ENCODE peak calls at places on chromosomes 7 and 10, in eight cellular contexts. One of them, this sample, is unnamed.

GRCh38 chr10:51706225-51706624 is 6.8 kb upstream of the CSTF2T start:
- DNase-seq in fibroblast of pulmonary artery: peak; percentile 92
- DNase-seq in IMR-90: peak; percentile 84
- DNase-seq in astrocyte: peak; percentile 55
- DNase-seq in HFF-Myc: no peak
- DNase-seq in choroid plexus epithelial cell: peak; percentile 38
- DNase-seq in astrocyte of the spinal cord: peak; percentile 50
- DNase-seq in endodermal cell: no peak
- DNase-seq in this sample: no peak

GRCh38 chr10:93081834-93082233 is 8.1 kb downstream of the CYP26A1 start:
- DNase-seq in astrocyte of the spinal cord: peak; percentile 87
- DNase-seq in HFF-Myc: no peak
- DNase-seq in IMR-90: peak; percentile 33
- DNase-seq in fibroblast of pulmonary artery: no peak
- DNase-seq in astrocyte: peak; percentile 62
- DNase-seq in choroid plexus epithelial cell: peak; percentile 97
- DNase-seq in endodermal cell: no peak
- DNase-seq in this sample: no peak

GRCh38 chr7:128042027-128042426 is 10.8 kb upstream of the LRRC4 start:
- DNase-seq in astrocyte: no peak
- DNase-seq in IMR-90: no peak
- DNase-seq in astrocyte of the spinal cord: no peak
- DNase-seq in HFF-Myc: no peak
- DNase-seq in choroid plexus epithelial cell: no peak
- DNase-seq in endodermal cell: no peak
- DNase-seq in fibroblast of pulmonary artery: no peak
- DNase-seq in this sample: no peak

GRCh38 chr7:71925663-71926062 is 486.5 kb downstream of the CALN1 start:
- DNase-seq in IMR-90: no peak
- DNase-seq in astrocyte of the spinal cord: no peak
- DNase-seq in fibroblast of pulmonary artery: no peak
- DNase-seq in choroid plexus epithelial cell: no peak
- DNase-seq in HFF-Myc: no peak
- DNase-seq in endodermal cell: peak; percentile 81
- DNase-seq in astrocyte: no peak
- DNase-seq in this sample: no peak

GRCh38 chr7:732094-732541 is 5.0 kb upstream of the PRKAR1B start:
- DNase-seq in astrocyte of the spinal cord: peak; percentile 71
- DNase-seq in endodermal cell: peak; percentile 73
- DNase-seq in fibroblast of pulmonary artery: no peak
- DNase-seq in choroid plexus epithelial cell: peak; percentile 69
- DNase-seq in astrocyte: peak; percentile 22
- DNase-seq in HFF-Myc: no peak
- DNase-seq in IMR-90: no peak
- DNase-seq in this sample: no peak

GRCh38 chr10:119761106-119761505 is 35.3 kb downstream of the INPP5F start:
- DNase-seq in IMR-90: peak; percentile 94
- DNase-seq in endodermal cell: no peak
- DNase-seq in astrocyte of the spinal cord: peak; percentile 78
- DNase-seq in astrocyte: peak; percentile 87
- DNase-seq in fibroblast of pulmonary artery: peak; percentile 84
- DNase-seq in HFF-Myc: peak; percentile 39
- DNase-seq in choroid plexus epithelial cell: peak; percentile 83
- DNase-seq in this sample: peak; percentile 88

GRCh38 chr10:43963793-43964425 is 315.2 kb upstream of the ZNF32 start:
- DNase-seq in astrocyte: no peak
- DNase-seq in HFF-Myc: no peak
- DNase-seq in astrocyte of the spinal cord: no peak
- DNase-seq in endodermal cell: peak; percentile 18
- DNase-seq in choroid plexus epithelial cell: no peak
- DNase-seq in IMR-90: no peak
- DNase-seq in fibroblast of pulmonary artery: no peak
- DNase-seq in this sample: no peak

GRCh38 chr10:69328346-69328687 is 50.0 kb downstream of the HK1 start:
- DNase-seq in HFF-Myc: no peak
- DNase-seq in astrocyte of the spinal cord: no peak
- DNase-seq in IMR-90: no peak
- DNase-seq in fibroblast of pulmonary artery: no peak
- DNase-seq in choroid plexus epithelial cell: no peak
- DNase-seq in endodermal cell: peak; percentile 46
- DNase-seq in astrocyte: no peak
- DNase-seq in this sample: no peak

GRCh38 chr10:54985732-54986131 is 184.7 kb upstream of the PCDH15 start:
- DNase-seq in IMR-90: no peak
- DNase-seq in fibroblast of pulmonary artery: peak; percentile 16
- DNase-seq in astrocyte of the spinal cord: peak; percentile 10
- DNase-seq in choroid plexus epithelial cell: peak; percentile 28
- DNase-seq in HFF-Myc: no peak
- DNase-seq in endodermal cell: no peak
- DNase-seq in astrocyte: peak; percentile 1
- DNase-seq in this sample: no peak

GRCh38 chr7:124781907-124782306 is 16.3 kb upstream of the GPR37 start:
- DNase-seq in HFF-Myc: no peak
- DNase-seq in astrocyte: no peak
- DNase-seq in endodermal cell: no peak
- DNase-seq in IMR-90: peak; percentile 5
- DNase-seq in astrocyte of the spinal cord: no peak
- DNase-seq in choroid plexus epithelial cell: peak; percentile 19
- DNase-seq in fibroblast of pulmonary artery: no peak
- DNase-seq in this sample: no peak

GRCh38 chr10:97149065-97149680 is 36.6 kb downstream of the SLIT1 start:
- DNase-seq in astrocyte: no peak
- DNase-seq in fibroblast of pulmonary artery: no peak
- DNase-seq in astrocyte of the spinal cord: no peak
- DNase-seq in HFF-Myc: no peak
- DNase-seq in choroid plexus epithelial cell: no peak
- DNase-seq in IMR-90: no peak
- DNase-seq in endodermal cell: peak; percentile 54
- DNase-seq in this sample: no peak

GRCh38 chr10:53209941-53210611 is 437.5 kb upstream of the MBL2 start:
- DNase-seq in endodermal cell: peak; percentile 55
- DNase-seq in astrocyte: peak; percentile 0
- DNase-seq in IMR-90: peak; percentile 4
- DNase-seq in fibroblast of pulmonary artery: peak; percentile 24
- DNase-seq in choroid plexus epithelial cell: peak; percentile 37
- DNase-seq in astrocyte of the spinal cord: peak; percentile 19
- DNase-seq in HFF-Myc: no peak
- DNase-seq in this sample: no peak

GRCh38 chr10:71205468-71205867 is 6.9 kb upstream of the UNC5B start:
- DNase-seq in endodermal cell: no peak
- DNase-seq in astrocyte of the spinal cord: peak; percentile 15
- DNase-seq in fibroblast of pulmonary artery: peak; percentile 44
- DNase-seq in HFF-Myc: no peak
- DNase-seq in IMR-90: no peak
- DNase-seq in astrocyte: peak; percentile 63
- DNase-seq in choroid plexus epithelial cell: peak; percentile 15
- DNase-seq in this sample: no peak

GRCh38 chr10:131859341-131860020 is 41.3 kb upstream of the PPP2R2D start:
- DNase-seq in endodermal cell: peak; percentile 38
- DNase-seq in astrocyte of the spinal cord: no peak
- DNase-seq in fibroblast of pulmonary artery: no peak
- DNase-seq in IMR-90: no peak
- DNase-seq in HFF-Myc: no peak
- DNase-seq in choroid plexus epithelial cell: no peak
- DNase-seq in astrocyte: no peak
- DNase-seq in this sample: no peak

GRCh38 chr10:131857156-131858117 is 43.4 kb upstream of the PPP2R2D start:
- DNase-seq in endodermal cell: peak; percentile 44
- DNase-seq in choroid plexus epithelial cell: no peak
- DNase-seq in IMR-90: no peak
- DNase-seq in fibroblast of pulmonary artery: no peak
- DNase-seq in astrocyte of the spinal cord: no peak
- DNase-seq in astrocyte: no peak
- DNase-seq in HFF-Myc: no peak
- DNase-seq in this sample: no peak

GRCh38 chr10:131858118-131858515 is 42.7 kb upstream of the PPP2R2D start:
- DNase-seq in HFF-Myc: no peak
- DNase-seq in astrocyte: no peak
- DNase-seq in IMR-90: no peak
- DNase-seq in fibroblast of pulmonary artery: no peak
- DNase-seq in choroid plexus epithelial cell: no peak
- DNase-seq in astrocyte of the spinal cord: no peak
- DNase-seq in endodermal cell: peak; percentile 30
- DNase-seq in this sample: no peak

GRCh38 chr10:131860806-131861440 is 39.9 kb upstream of the PPP2R2D start:
- DNase-seq in choroid plexus epithelial cell: no peak
- DNase-seq in astrocyte of the spinal cord: no peak
- DNase-seq in fibroblast of pulmonary artery: no peak
- DNase-seq in endodermal cell: peak; percentile 68
- DNase-seq in HFF-Myc: no peak
- DNase-seq in IMR-90: no peak
- DNase-seq in astrocyte: no peak
- DNase-seq in this sample: no peak

DNA sequence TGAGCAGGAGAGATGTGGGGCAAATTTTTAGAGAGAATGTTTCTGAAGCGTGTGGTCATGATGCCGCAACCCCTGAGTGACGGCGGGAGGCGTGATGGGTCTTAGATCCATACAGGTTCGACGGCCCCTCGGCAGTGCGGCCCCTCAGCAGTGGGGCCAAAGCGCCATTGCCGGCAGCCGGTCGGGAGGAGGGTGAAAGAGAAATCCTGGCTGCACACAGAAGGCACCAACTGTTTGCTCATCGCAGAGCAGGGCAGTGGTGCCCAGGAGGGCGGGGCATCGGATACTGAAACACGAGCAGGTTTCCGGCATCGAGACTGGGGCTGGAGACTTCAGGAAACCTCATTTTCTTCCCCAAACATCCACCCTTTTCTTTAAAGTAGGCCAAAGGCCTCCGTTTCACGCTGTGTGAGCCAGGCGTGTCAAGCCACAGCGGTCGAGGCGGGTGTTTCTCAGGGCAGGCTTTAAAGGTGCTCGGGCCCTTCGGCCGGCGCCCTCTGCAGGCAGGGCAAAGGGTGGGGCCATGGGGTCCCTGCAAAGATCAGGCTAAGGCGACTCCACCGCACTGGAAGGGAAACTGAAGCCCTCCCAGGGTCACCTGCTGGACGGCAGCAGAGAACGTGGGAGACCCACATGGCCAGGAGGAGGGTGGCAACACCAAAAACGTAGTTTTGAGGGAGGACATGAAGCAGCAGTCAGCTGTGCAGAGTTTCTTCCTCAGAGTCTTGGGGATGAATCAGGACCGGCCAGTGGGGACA is 42.0 kb upstream of the PPP2R2D start:
- DNase-seq in HFF-Myc: no peak
- DNase-seq in IMR-90: no peak
- DNase-seq in endodermal cell: peak; percentile 42
- DNase-seq in astrocyte: no peak
- DNase-seq in astrocyte of the spinal cord: no peak
- DNase-seq in choroid plexus epithelial cell: no peak
- DNase-seq in fibroblast of pulmonary artery: no peak
- DNase-seq in this sample: no peak
- TF ChIP-seq CTCF in HFF-Myc: no peak
- TF ChIP-seq CTCF in IMR-90: no peak
- TF ChIP-seq CTCF in endodermal cell: peak; percentile 35
- TF ChIP-seq CTCF in astrocyte: no peak
- TF ChIP-seq CTCF in astrocyte of the spinal cord: no peak
- TF ChIP-seq CTCF in choroid plexus epithelial cell: no peak
- TF ChIP-seq CTCF in fibroblast of pulmonary artery: no peak
- TF ChIP-seq CTCF in this sample: no peak

DNA sequence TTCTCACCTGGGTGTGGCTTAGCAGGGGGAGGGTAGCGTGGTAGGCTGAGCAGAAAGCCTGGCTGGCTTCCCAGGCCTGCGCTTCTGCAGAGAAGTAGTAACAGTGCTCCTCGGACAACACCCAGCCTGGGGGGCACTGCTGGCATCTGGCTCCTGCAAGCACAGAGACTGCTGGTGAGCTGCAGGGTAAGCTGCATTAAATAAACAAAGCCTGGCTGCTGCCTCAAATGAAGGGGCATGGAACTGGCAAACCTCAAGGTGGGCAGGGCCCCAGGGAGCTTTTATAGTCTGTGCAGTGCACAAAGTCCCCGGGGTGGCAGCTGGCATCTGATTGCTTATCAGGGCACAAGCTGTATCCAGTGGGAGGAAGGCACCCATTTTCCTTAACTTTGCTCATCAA is 3.9 kb downstream of the KLRG2 start:
- DNase-seq in astrocyte: no peak
- DNase-seq in fibroblast of pulmonary artery: no peak
- DNase-seq in HFF-Myc: no peak
- DNase-seq in endodermal cell: no peak
- DNase-seq in IMR-90: no peak
- DNase-seq in choroid plexus epithelial cell: no peak
- DNase-seq in astrocyte of the spinal cord: no peak
- DNase-seq in this sample: no peak
- TF ChIP-seq CTCF in astrocyte: no peak
- TF ChIP-seq CTCF in fibroblast of pulmonary artery: no peak
- TF ChIP-seq CTCF in HFF-Myc: no peak
- TF ChIP-seq CTCF in endodermal cell: no peak
- TF ChIP-seq CTCF in IMR-90: no peak
- TF ChIP-seq CTCF in choroid plexus epithelial cell: no peak
- TF ChIP-seq CTCF in astrocyte of the spinal cord: no peak
- TF ChIP-seq CTCF in this sample: no peak

GRCh38 chr10:115948415-115948814 is 324.6 kb downstream of the GFRA1 start:
- DNase-seq in choroid plexus epithelial cell: no peak
- DNase-seq in fibroblast of pulmonary artery: no peak
- DNase-seq in astrocyte of the spinal cord: peak; percentile 29
- DNase-seq in endodermal cell: no peak
- DNase-seq in IMR-90: peak; percentile 33
- DNase-seq in astrocyte: peak; percentile 41
- DNase-seq in HFF-Myc: no peak
- DNase-seq in this sample: peak; percentile 20
- TF ChIP-seq CTCF in choroid plexus epithelial cell: peak; percentile 54
- TF ChIP-seq CTCF in fibroblast of pulmonary artery: peak; percentile 32
- TF ChIP-seq CTCF in astrocyte of the spinal cord: peak; percentile 31
- TF ChIP-seq CTCF in endodermal cell: peak; percentile 80
- TF ChIP-seq CTCF in IMR-90: peak; percentile 42
- TF ChIP-seq CTCF in astrocyte: peak; percentile 16
- TF ChIP-seq CTCF in HFF-Myc: peak; percentile 42
- TF ChIP-seq CTCF in this sample: peak; percentile 72

GRCh38 chr7:67907792-67908191 is 911.2 kb downstream of the TYW1 start:
- DNase-seq in IMR-90: no peak
- DNase-seq in astrocyte of the spinal cord: no peak
- DNase-seq in astrocyte: no peak
- DNase-seq in fibroblast of pulmonary artery: no peak
- DNase-seq in choroid plexus epithelial cell: no peak
- DNase-seq in HFF-Myc: no peak
- DNase-seq in endodermal cell: no peak
- DNase-seq in this sample: no peak

GRCh38 chr7:67916571-67916970 is 919.9 kb downstream of the TYW1 start:
- DNase-seq in IMR-90: no peak
- DNase-seq in HFF-Myc: no peak
- DNase-seq in astrocyte of the spinal cord: no peak
- DNase-seq in choroid plexus epithelial cell: no peak
- DNase-seq in astrocyte: no peak
- DNase-seq in fibroblast of pulmonary artery: no peak
- DNase-seq in endodermal cell: peak; percentile 69
- DNase-seq in this sample: no peak

GRCh38 chr7:67917118-67917755 is 920.6 kb downstream of the TYW1 start:
- DNase-seq in HFF-Myc: no peak
- DNase-seq in IMR-90: no peak
- DNase-seq in endodermal cell: peak; percentile 84
- DNase-seq in astrocyte: no peak
- DNase-seq in fibroblast of pulmonary artery: no peak
- DNase-seq in astrocyte of the spinal cord: no peak
- DNase-seq in choroid plexus epithelial cell: no peak
- DNase-seq in this sample: no peak

GRCh38 chr7:67918158-67918557 is 921.5 kb downstream of the TYW1 start:
- DNase-seq in IMR-90: no peak
- DNase-seq in astrocyte of the spinal cord: no peak
- DNase-seq in endodermal cell: no peak
- DNase-seq in fibroblast of pulmonary artery: no peak
- DNase-seq in astrocyte: no peak
- DNase-seq in choroid plexus epithelial cell: no peak
- DNase-seq in HFF-Myc: no peak
- DNase-seq in this sample: no peak

GRCh38 chr7:67913604-67914003 is 917.0 kb downstream of the TYW1 start:
- DNase-seq in astrocyte of the spinal cord: no peak
- DNase-seq in IMR-90: no peak
- DNase-seq in fibroblast of pulmonary artery: no peak
- DNase-seq in choroid plexus epithelial cell: no peak
- DNase-seq in endodermal cell: no peak
- DNase-seq in HFF-Myc: no peak
- DNase-seq in astrocyte: peak; percentile 39
- DNase-seq in this sample: no peak
- TF ChIP-seq CTCF in astrocyte of the spinal cord: no peak
- TF ChIP-seq CTCF in IMR-90: no peak
- TF ChIP-seq CTCF in fibroblast of pulmonary artery: no peak
- TF ChIP-seq CTCF in choroid plexus epithelial cell: no peak
- TF ChIP-seq CTCF in endodermal cell: no peak
- TF ChIP-seq CTCF in HFF-Myc: no peak
- TF ChIP-seq CTCF in astrocyte: no peak
- TF ChIP-seq CTCF in this sample: no peak